ENCODE peak calls at places on chromosome 14, in four cellular contexts. X, Q, C and Z are unnamed samples.

GRCh38 chr14:31967669-31967975 is 109.5 kb upstream of the ARHGAP5 start:
- DNase-seq in C (no peak), X (no peak), Q (no peak), Z (no peak)

GRCh38 chr14:89422952-89423345 is 5.9 kb upstream of the FOXN3 start:
- DNase-seq in C (no peak), Q (no peak), X (no peak), Z (no peak)

GRCh38 chr14:60266021-60266937 is 17.3 kb downstream of the PPM1A start:
- DNase-seq in C (no peak), X (no peak), Q (no peak), Z (no peak)

GRCh38 chr14:95741051-95741490 is 27.1 kb upstream of the TCL1A start:
- DNase-seq in Q (no peak), C (peak; percentile 80), X (no peak), Z (no peak)

GRCh38 chr14:51979399-51979709 is 10.0 kb upstream of the RTRAF start:
- DNase-seq in X (no peak), Q (no peak), C (no peak), Z (no peak)

GRCh38 chr14:69263364-69263763 is 3.4 kb downstream of the GALNT16 start:
- DNase-seq in Q (no peak), X (peak; percentile 53), C (no peak), Z (no peak)

GRCh38 chr14:33765251-33765650 is 185.6 kb downstream of the EGLN3 start:
- DNase-seq in Q (no peak), X (peak; percentile 75), C (no peak), Z (no peak)

GRCh38 chr14:93962701-93963601 is 13.4 kb downstream of the ASB2 start:
- DNase-seq in X (no peak), Q (peak; percentile 72), C (no peak), Z (peak; percentile 47)

GRCh38 chr14:74417201-74417600 is 8.8 kb downstream of the SYNDIG1L start:
- DNase-seq in Q (no peak), X (no peak), C (no peak), Z (no peak)

GRCh38 chr14:74134484-74134883 is 49.7 kb downstream of the LIN52 start:
- DNase-seq in C (no peak), X (no peak), Q (no peak), Z (no peak)

GRCh38 chr14:29629839-29630238 is 297.8 kb downstream of the PRKD1 start:
- DNase-seq in Q (no peak), C (no peak), X (no peak), Z (no peak)

GRCh38 chr14:53879747-53880146 is 76.9 kb downstream of the BMP4 start:
- DNase-seq in X (no peak), Q (no peak), C (no peak), Z (no peak)

GRCh38 chr14:21109377-21110260 is 8.8 kb downstream of the TMEM253 start:
- DNase-seq in Q (peak; percentile 57), C (no peak), X (no peak), Z (no peak)

GRCh38 chr14:38662781-38663180 is 406.9 kb upstream of the CLEC14A start:
- DNase-seq in Q (no peak), X (no peak), C (no peak), Z (no peak)

GRCh38 chr14:22326001-22326400 is 263.0 kb downstream of the DAD1 start:
- DNase-seq in Q (no peak), C (no peak), X (no peak), Z (no peak)

GRCh38 chr14:70942342-70942706 is 35.1 kb downstream of the PCNX1 start:
- DNase-seq in Q (no peak), C (no peak), X (no peak), Z (no peak)

DNA sequence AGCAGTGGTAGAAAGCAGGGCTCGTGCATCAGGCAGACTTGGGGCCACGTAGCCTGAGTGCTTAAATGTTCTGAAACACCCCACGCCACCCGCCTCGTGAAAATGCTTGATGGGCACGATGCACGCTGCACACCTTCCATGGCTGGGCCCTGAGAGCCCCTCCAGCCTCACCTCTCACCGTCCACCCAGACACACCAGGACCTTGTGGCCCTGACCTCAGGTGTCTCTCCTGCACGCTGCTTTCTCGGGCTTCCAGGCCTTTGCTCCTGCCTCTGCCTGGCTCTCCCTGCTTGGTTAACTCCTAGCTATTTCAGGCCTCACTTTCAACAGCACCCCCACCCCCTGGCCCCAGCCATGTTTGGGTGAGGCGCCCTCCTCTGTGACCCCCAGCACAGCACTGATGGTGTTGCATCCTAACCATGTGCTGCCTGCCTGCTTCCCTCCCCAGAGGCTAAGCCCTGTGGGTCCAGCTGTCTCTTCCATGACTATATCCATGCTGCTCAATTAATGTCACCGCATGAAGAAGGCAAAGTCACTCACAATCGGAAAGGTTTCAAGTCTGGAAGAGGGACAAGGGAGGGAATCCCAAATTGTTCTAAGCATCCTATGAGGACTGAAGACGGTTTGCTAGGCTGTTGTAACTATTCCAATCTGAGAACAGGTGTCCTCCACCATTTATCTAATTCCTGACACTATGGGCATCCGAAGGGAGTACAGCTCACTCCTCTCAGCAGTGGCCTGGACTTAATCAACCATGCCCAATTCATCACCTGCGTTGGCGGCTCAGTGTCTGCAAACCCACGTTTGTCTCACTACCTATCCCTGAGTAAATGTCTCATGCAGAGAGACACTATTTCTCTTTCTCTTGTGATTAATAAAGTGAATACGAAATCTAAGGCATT is 82.2 kb downstream of the CCDC88C start:
- DNase-seq in C (no peak), X (no peak), Q (no peak), Z (no peak)
- TF ChIP-seq POLR2AphosphoS5 in C (no peak), X (no peak), Q (no peak), Z (no peak)

DNA sequence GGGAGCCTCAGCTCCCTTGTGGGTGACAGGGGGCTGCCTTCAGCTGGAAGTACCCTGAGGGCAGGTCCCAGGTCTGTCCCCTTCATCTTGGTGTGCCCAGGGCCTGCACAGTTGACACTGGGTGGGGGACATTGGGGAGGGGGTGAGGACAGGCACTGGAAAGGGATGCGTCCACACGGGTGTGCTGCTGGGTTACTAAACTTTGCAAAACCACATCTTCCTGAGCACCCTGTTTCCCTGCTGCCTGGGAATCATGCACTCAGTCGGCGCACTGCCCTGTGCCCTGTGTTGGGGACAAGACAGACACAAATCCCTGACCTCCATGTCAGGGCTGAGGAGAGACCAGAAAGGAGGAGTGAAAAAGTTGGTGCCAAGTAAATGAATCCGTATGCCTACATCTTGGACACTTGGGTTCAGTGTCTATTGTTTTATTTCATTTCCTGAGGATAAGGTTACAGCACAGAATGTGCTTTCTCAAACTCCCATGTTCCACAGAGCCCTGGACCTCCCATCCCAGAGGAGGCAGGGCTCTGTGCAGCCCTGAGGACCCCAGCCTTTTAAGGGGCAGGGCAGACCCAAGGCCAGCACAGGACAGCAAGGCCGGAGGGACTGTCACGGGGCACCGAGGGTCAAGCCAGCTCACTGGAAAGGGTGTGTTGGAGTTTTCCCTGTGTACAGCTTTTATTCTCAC is 2.9 kb upstream of the SLC25A29 start:
- DNase-seq in C (no peak), X (no peak), Q (no peak), Z (no peak)
- TF ChIP-seq POLR2AphosphoS5 in C (no peak), X (no peak), Q (no peak), Z (no peak)

GRCh38 chr14:81519200-81519998 is 14.3 kb downstream of the SEL1L start:
- DNase-seq in C (no peak), X (no peak), Q (peak; percentile 31), Z (no peak)

GRCh38 chr14:81517798-81518398 is 15.8 kb downstream of the SEL1L start:
- DNase-seq in C (no peak), Q (no peak), X (no peak), Z (no peak)

GRCh38 chr14:81521356-81521755 is 12.3 kb downstream of the SEL1L start:
- DNase-seq in Q (no peak), X (no peak), C (no peak), Z (no peak)

GRCh38 chr14:81523016-81523415 is 10.6 kb downstream of the SEL1L start:
- DNase-seq in X (no peak), Q (no peak), C (no peak), Z (no peak)

DNA sequence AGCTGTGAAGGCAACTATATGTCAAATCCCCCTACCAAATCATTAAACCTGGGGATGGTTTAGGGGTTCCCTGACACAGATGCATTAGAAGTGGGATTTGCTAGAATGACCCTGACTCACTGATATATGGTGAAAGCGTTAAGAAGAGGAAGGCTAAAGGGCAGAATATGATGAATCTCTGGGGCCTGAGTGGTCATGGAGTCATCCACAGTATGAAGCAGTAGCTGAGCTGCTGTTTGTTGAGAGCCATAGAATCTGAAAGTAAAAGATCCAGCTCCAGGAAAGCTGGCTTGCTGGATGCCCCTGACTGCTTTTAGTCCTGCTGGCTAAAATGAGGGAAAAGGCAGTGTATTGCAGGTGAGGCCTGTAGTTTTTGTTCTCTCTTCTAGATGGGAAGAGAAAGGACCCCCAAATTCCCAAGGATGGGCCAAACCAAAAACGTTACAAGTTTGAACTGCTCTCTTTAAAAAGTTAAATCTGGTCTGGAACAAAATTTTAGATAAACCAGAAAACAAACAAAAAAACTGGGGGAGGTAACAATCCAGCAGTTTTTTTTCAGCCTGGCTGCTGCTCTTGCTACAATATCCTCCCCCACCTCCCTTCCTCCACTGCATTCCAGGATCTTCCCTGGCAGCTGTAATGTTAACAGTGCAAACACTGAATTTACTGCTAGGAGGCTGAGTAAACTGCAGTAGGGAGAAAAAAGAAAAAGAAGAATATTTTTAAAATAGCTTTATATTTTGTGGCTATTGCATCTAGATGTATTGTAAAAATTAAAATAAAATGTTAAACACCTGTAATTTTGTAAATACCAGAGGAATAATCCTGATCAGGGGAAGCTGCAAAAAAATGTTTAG is 16.5 kb downstream of the SEL1L start:
- DNase-seq in Q (no peak), X (no peak), C (no peak), Z (no peak)
- TF ChIP-seq POLR2AphosphoS5 in Q (no peak), X (no peak), C (no peak), Z (no peak)

GRCh38 chr14:105195051-105195450 is 13.9 kb upstream of the NUDT14 start:
- DNase-seq in X (no peak), Q (no peak), C (no peak), Z (no peak)

GRCh38 chr14:105192866-105193731 is 12.0 kb upstream of the NUDT14 start:
- DNase-seq in X (no peak), Q (no peak), C (no peak), Z (no peak)

GRCh38 chr14:105195533-105196227 is 14.6 kb upstream of the NUDT14 start:
- DNase-seq in Q (no peak), C (no peak), X (no peak), Z (no peak)

GRCh38 chr14:105196228-105196960 is 15.3 kb upstream of the NUDT14 start:
- DNase-seq in C (no peak), Q (no peak), X (no peak), Z (no peak)

DNA sequence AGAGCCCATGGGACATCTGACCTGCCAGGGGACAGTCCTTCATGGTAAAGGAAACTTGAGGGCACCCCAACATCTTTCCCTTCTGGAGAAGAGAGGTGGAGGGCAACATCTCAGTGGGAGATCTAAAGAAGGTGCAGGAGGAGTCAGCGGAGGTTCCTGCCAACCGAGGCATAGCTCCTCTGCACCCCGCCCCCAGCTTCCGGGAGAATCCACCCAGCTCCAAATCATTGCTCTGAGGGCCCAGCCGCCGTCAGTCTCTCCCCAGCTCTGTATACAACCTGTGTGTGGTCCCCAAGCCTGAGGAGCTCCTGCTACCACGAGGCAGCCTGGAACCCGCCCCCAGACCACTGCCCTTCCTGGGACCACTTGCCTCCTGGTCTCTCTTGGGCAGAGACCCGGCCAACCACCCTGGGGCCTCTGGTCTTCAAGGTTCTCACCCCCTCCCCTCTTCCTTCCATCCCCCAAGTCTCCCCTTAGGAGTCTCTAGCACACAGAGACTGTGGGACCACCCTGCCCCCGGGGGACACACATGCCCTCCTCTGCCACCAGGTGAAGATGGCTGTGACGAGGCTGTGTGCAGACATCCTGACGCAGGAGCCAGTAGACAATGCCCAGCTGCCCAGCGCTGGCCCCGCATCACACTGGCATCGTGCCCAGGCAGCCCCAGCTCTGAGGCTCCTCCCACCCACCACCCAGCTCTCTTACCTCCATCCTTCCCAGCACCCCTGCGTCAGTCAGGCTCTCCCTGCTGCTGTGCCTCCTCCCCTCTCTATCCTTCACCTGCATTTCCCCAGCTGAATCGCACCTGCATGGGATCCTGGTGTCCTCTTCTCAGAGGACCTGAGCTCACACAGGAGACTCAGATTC is 13.0 kb upstream of the NUDT14 start:
- DNase-seq in Q (no peak), X (peak; percentile 93), C (no peak), Z (no peak)
- TF ChIP-seq POLR2AphosphoS5 in Q (no peak), X (no peak), C (no peak), Z (no peak)

GRCh38 chr14:102043251-102044025 is 43.4 kb downstream of the HSP90AA1 start:
- DNase-seq in C (no peak), X (no peak), Q (no peak), Z (no peak)
- TF ChIP-seq POLR2AphosphoS5 in C (no peak), X (no peak), Q (no peak), Z (no peak)